ENCODE peak calls at places on chromosomes 1 and 21, in seven cellular contexts. A, W, P, C, Y, L and I are unnamed samples.

GRCh38 chr1:223849352-223849751 is 3.6 kb upstream of the TP53BP2 start:
- DNase-seq in C (no peak), W (no peak), P (no peak), A (no peak), L (no peak), Y (no peak), I (no peak)

GRCh38 chr21:31894441-31894840 is 21.6 kb downstream of the HUNK start:
- DNase-seq in L (no peak), C (no peak), P (peak; percentile 18), A (no peak), Y (no peak), W (no peak), I (peak; percentile 47)

GRCh38 chr1:159141584-159142518 is 29.6 kb upstream of the CADM3 start:
- DNase-seq in W (no peak), C (no peak), A (no peak), P (no peak), Y (no peak), L (no peak), I (no peak)

GRCh38 chr1:87197156-87197555 is 131.5 kb upstream of the LMO4 start:
- DNase-seq in W (no peak), C (no peak), L (no peak), P (no peak), Y (no peak), A (no peak), I (no peak)

GRCh38 chr1:235287208-235287882 is 40.6 kb downstream of the ARID4B start:
- DNase-seq in P (no peak), L (no peak), Y (no peak), W (no peak), C (no peak), A (no peak), I (no peak)

GRCh38 chr1:38246955-38247952 is 200.7 kb upstream of the POU3F1 start:
- DNase-seq in Y (no peak), L (peak; percentile 17), A (no peak), C (no peak), W (no peak), P (no peak), I (no peak)

GRCh38 chr1:57623039-57623790 is 199.4 kb upstream of the DAB1 start:
- DNase-seq in P (peak; percentile 26), Y (peak; percentile 60), L (peak; percentile 46), C (no peak), W (no peak), A (no peak), I (no peak)

GRCh38 chr1:153540394-153541361 is at the start of gene S100A5:
- DNase-seq in A (no peak), Y (no peak), L (no peak), P (peak; percentile 87), C (no peak), W (no peak), I (no peak)

GRCh38 chr1:96845464-96845863 is 123.9 kb downstream of the PTBP2 start:
- DNase-seq in C (no peak), L (no peak), W (no peak), A (peak; percentile 47), P (peak; percentile 62), Y (no peak), I (no peak)

GRCh38 chr1:161720341-161720887 is 930 bp upstream of the FCRLB start:
- DNase-seq in C (no peak), A (no peak), P (no peak), L (no peak), W (no peak), Y (no peak), I (no peak)

GRCh38 chr1:180837025-180837424 is 75.7 kb upstream of the KIAA1614 start:
- DNase-seq in C (no peak), L (no peak), A (no peak), P (no peak), W (no peak), Y (no peak), I (no peak)

GRCh38 chr1:230832466-230832865 is 35.9 kb downstream of the C1orf198 start:
- DNase-seq in A (no peak), Y (no peak), L (no peak), P (no peak), W (no peak), C (no peak), I (no peak)

GRCh38 chr1:43232482-43232881 is 37.3 kb upstream of the TMEM125 start:
- DNase-seq in A (no peak), P (no peak), W (no peak), L (no peak), Y (no peak), C (no peak), I (no peak)

GRCh38 chr1:56477164-56478111 is 101.9 kb downstream of the PLPP3 start:
- DNase-seq in W (peak; percentile 34), L (peak; percentile 86), C (peak; percentile 28), A (peak; percentile 52), P (no peak), Y (peak; percentile 78), I (peak; percentile 82)

GRCh38 chr1:58576727-58577675 is at the start of gene TACSTD2:
- DNase-seq in A (peak; percentile 84), W (no peak), Y (no peak), C (no peak), P (no peak), L (peak; percentile 47), I (peak; percentile 88)

GRCh38 chr1:113675299-113675698 is 84.0 kb downstream of the PHTF1 start:
- DNase-seq in P (peak; percentile 30), C (no peak), W (no peak), Y (no peak), L (no peak), A (no peak), I (no peak)

GRCh38 chr1:115877511-115877910 is 36.6 kb upstream of the NHLH2 start:
- DNase-seq in L (no peak), W (no peak), C (no peak), Y (no peak), A (no peak), P (no peak), I (no peak)

GRCh38 chr1:234957330-234958065 is 171.1 kb downstream of the TOMM20 start:
- DNase-seq in P (peak; percentile 88), W (no peak), Y (no peak), C (no peak), L (no peak), A (peak; percentile 79), I (peak; percentile 69)

GRCh38 chr1:38125837-38126520 is 79.4 kb upstream of the POU3F1 start:
- DNase-seq in L (no peak), A (no peak), W (no peak), P (no peak), C (no peak), Y (no peak), I (no peak)

GRCh38 chr1:1348420-1349255 is 580 bp downstream of the DVL1 start:
- DNase-seq in C (no peak), P (peak; percentile 59), L (peak; percentile 64), A (no peak), Y (no peak), W (no peak), I (no peak)

GRCh38 chr1:246503341-246503740 is 3.7 kb downstream of the SMYD3 start:
- DNase-seq in A (no peak), L (no peak), C (no peak), Y (no peak), P (no peak), W (no peak), I (no peak)

GRCh38 chr1:93448292-93448982 is 519 bp downstream of the FNBP1L start:
- DNase-seq in Y (peak; percentile 68), P (peak; percentile 9), L (peak; percentile 74), C (peak; percentile 55), W (no peak), A (peak; percentile 56), I (peak; percentile 74)

GRCh38 chr21:28089599-28090421 is 902.9 kb downstream of the LTN1 start:
- DNase-seq in P (no peak), L (no peak), C (no peak), A (no peak), Y (no peak), W (no peak), I (no peak)

GRCh38 chr1:23187637-23188036 is 19.0 kb upstream of the LUZP1 start:
- DNase-seq in Y (no peak), C (no peak), L (no peak), W (no peak), P (no peak), A (no peak), I (no peak)
- TF ChIP-seq POLR2A in Y (no peak), C (no peak), L (no peak), W (no peak), P (no peak), A (no peak), I (no peak)

DNA sequence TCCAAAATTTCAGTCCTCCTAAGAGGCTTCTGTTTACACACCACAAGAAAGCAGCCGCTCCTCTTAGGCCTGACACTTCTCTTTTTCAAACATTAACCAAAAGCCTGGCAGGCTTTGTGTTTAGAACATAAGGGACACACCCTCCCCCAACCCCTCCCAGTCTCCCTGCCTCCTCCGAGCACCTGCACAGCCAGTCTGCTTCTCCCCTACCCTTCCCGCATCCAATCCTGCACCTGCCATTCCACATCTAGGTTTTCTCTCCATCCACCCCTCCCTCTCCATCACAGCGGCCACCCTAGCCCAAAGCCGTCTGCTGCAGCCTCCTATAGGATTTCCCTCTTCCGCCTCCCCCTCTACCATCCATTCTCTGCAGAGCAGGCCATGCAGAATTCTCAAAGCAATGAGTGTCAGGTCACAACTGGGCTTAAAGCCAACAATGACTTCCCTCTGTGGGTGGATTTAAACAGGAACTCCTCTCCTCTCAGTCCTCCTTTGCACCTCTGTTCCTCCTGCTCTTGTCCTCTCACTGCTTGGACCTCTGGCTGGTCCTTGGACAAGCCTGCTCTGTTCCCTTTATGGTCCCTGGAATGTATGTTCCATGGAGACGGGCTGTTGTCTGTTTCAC is 478.2 kb downstream of the NPHP4 start:
- DNase-seq in Y (no peak), A (peak; percentile 51), C (no peak), P (no peak), W (no peak), L (no peak), I (peak; percentile 45)
- TF ChIP-seq POLR2A in Y (no peak), A (no peak), C (no peak), P (no peak), W (no peak), L (no peak), I (no peak)

DNA sequence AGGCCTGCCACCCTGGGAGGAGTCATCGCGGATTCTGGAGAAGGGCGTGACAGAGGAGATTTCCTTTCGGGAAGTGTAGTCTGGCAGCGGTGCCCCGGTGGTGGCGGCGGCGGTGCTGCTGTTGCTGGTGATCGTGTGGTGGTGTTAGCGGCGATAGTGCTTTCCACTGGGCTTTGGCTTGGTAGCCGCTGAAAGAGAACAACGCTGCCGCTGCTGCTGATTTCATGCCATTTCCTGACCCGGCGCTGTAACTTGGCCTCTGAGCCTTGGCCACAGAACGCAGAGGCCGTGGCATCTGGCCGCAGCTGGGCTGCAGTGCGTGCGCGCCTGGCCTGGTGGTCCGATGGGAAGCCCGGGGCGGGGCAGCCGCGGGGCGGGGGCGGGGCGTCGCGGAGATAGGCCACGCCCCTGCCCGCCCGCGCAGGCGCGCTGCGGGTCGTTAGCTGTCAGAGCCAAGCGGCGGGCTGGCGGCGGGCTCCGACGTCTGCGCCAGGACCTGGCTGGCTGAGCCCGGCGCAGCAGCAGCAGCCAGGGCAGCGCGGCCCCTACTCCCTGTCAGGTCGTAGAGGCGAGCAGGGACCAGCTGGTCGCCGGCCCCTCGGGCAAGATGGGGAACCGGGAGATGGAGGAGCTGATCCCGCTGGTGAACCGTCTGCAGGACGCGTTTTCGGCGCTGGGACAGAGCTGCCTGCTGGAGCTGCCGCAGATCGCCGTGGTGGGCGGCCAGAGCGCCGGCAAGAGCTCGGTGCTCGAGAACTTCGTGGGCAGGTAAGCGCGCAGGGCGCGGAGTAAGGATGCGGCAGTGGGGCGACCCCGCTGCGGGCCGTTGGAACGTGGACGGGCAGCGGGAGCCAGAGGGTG is at the start of gene DNM3:
- DNase-seq in A (peak; percentile 74), Y (peak; percentile 82), W (peak; percentile 66), L (peak; percentile 92), P (peak; percentile 61), C (peak; percentile 64), I (peak; percentile 87)
- TF ChIP-seq POLR2A in A (no peak), Y (peak; percentile 74), W (peak; percentile 66), L (peak; percentile 32), P (no peak), C (peak; percentile 30), I (no peak)

GRCh38 chr1:42164551-42165420 is at the start of gene GUCA2A:
- DNase-seq in P (no peak), L (no peak), A (no peak), Y (no peak), W (no peak), C (no peak), I (no peak)
- TF ChIP-seq POLR2A in P (no peak), L (no peak), A (no peak), Y (no peak), W (no peak), C (no peak), I (no peak)